ENCODE peak calls at places on chromosomes 16 and 17, in four cellular contexts. One of them, this sample, is unnamed.

GRCh38 chr16:12057276-12057675 is 80.7 kb downstream of the SNX29 start:
- DNase-seq in Peyer's patch: no peak
- DNase-seq in A549: no peak
- DNase-seq in prostate gland: no peak
- DNase-seq in this sample: no peak

GRCh38 chr16:80123189-80123588 is 417.6 kb upstream of the DYNLRB2 start:
- DNase-seq in Peyer's patch: no peak
- DNase-seq in A549: no peak
- DNase-seq in prostate gland: no peak
- DNase-seq in this sample: no peak

GRCh38 chr17:74354123-74354522 is 7.5 kb downstream of the BTBD17 start:
- DNase-seq in Peyer's patch: no peak
- DNase-seq in A549: peak; percentile 77
- DNase-seq in prostate gland: no peak
- DNase-seq in this sample: no peak

GRCh38 chr16:48082516-48082915 is 73.3 kb downstream of the ABCC12 start:
- DNase-seq in Peyer's patch: no peak
- DNase-seq in A549: no peak
- DNase-seq in prostate gland: no peak
- DNase-seq in this sample: no peak

GRCh38 chr17:64354824-64355535 is 35.7 kb downstream of the PECAM1 start:
- DNase-seq in Peyer's patch: no peak
- DNase-seq in A549: no peak
- DNase-seq in prostate gland: no peak
- DNase-seq in this sample: no peak

GRCh38 chr17:73969956-73970355 is 233.5 kb upstream of the RPL38 start:
- DNase-seq in Peyer's patch: no peak
- DNase-seq in A549: no peak
- DNase-seq in prostate gland: no peak
- DNase-seq in this sample: peak; percentile 30

GRCh38 chr17:3944485-3945388 is 19.5 kb downstream of the ATP2A3 start:
- DNase-seq in Peyer's patch: no peak
- DNase-seq in A549: no peak
- DNase-seq in prostate gland: peak; percentile 54
- DNase-seq in this sample: peak; percentile 72

GRCh38 chr17:57456622-57457021 is 200.3 kb downstream of the MSI2 start:
- DNase-seq in Peyer's patch: no peak
- DNase-seq in A549: no peak
- DNase-seq in prostate gland: no peak
- DNase-seq in this sample: no peak

GRCh38 chr17:36627101-36627500 is 25.7 kb downstream of the MRM1 start:
- DNase-seq in Peyer's patch: no peak
- DNase-seq in A549: no peak
- DNase-seq in prostate gland: no peak
- DNase-seq in this sample: no peak

GRCh38 chr17:72502940-72503341 is 382.1 kb downstream of the SOX9 start:
- DNase-seq in Peyer's patch: no peak
- DNase-seq in A549: no peak
- DNase-seq in prostate gland: no peak
- DNase-seq in this sample: peak; percentile 34

GRCh38 chr16:12170103-12171025 is 193.8 kb downstream of the SNX29 start:
- DNase-seq in Peyer's patch: no peak
- DNase-seq in A549: no peak
- DNase-seq in prostate gland: no peak
- DNase-seq in this sample: no peak

GRCh38 chr17:34443832-34444469 is 80.9 kb upstream of the CCL1 start:
- DNase-seq in Peyer's patch: no peak
- DNase-seq in A549: peak; percentile 48
- DNase-seq in prostate gland: no peak
- DNase-seq in this sample: peak; percentile 14

GRCh38 chr16:64250866-64251265 is 871.0 kb downstream of the CDH11 start:
- DNase-seq in Peyer's patch: no peak
- DNase-seq in A549: no peak
- DNase-seq in prostate gland: no peak
- DNase-seq in this sample: no peak

GRCh38 chr17:1829579-1830257 is at the start of the genes RPA1 and SMYD4:
- DNase-seq in Peyer's patch: peak; percentile 86
- DNase-seq in A549: peak; percentile 98
- DNase-seq in prostate gland: peak; percentile 82
- DNase-seq in this sample: peak; percentile 95

GRCh38 chr17:79840989-79841286 is 1.7 kb upstream of the CBX4 start:
- DNase-seq in Peyer's patch: no peak
- DNase-seq in A549: no peak
- DNase-seq in prostate gland: no peak
- DNase-seq in this sample: no peak

DNA sequence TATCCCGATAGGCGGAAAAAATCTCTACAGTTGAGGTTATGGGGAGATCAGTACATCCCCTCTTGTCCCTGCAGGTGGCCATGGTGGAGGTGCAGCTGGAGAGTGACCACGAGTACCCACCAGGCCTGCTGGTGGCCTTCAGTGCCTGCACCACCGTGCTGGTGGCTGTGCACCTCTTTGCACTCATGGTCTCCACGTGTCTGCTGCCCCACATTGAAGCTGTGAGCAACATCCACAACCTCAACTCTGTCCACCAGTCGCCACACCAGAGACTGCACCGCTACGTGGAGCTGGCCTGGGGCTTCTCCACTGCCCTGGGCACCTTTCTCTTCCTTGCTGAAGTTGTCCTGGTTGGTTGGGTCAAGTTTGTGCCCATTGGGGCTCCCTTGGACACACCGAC is 4.2 kb downstream of the ORAI3 start:
- DNase-seq in Peyer's patch: no peak
- DNase-seq in A549: no peak
- DNase-seq in prostate gland: no peak
- DNase-seq in this sample: no peak
- TF ChIP-seq CTCF in Peyer's patch: no peak
- TF ChIP-seq CTCF in A549: no peak
- TF ChIP-seq CTCF in prostate gland: no peak
- TF ChIP-seq CTCF in this sample: no peak

DNA sequence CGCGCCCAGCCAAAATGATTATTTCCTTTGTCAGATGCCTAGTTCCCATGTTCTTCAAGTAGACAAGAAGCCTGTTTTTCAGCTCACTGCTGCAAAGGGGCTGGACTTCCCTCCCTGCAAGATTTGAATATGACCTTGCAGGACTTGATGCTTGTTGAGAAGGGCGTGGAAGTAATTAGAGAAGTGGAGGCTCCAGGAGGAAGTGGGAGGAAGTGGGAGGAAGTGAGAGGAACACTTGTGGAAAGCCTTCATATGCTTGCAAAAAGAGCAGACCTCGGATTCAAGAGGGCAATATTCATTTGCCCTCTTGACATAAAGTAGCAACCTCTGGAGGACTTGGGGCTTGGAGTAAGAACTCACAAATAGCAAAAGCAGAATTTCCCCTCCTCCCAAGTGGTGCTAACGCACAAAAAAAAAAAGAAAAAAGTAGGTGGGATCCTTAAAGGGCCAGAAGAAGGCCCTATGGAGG is 20.8 kb upstream of the PRKAR1A start:
- DNase-seq in Peyer's patch: peak; percentile 38
- DNase-seq in A549: no peak
- DNase-seq in prostate gland: no peak
- DNase-seq in this sample: no peak
- H3K27ac ChIP-seq in Peyer's patch: no peak overlapping the region
- H3K27ac ChIP-seq in A549: no peak overlapping the region
- H3K27ac ChIP-seq in prostate gland: no peak overlapping the region
- H3K27ac ChIP-seq in this sample: no peak overlapping the region

GRCh38 chr16:89183463-89183862 is 11.9 kb downstream of the CDH15 start:
- DNase-seq in Peyer's patch: no peak
- DNase-seq in A549: no peak
- DNase-seq in prostate gland: no peak
- DNase-seq in this sample: no peak

GRCh38 chr16:89185062-89185751 is 13.7 kb downstream of the CDH15 start:
- DNase-seq in Peyer's patch: no peak
- DNase-seq in A549: no peak
- DNase-seq in prostate gland: no peak
- DNase-seq in this sample: no peak

GRCh38 chr16:89187337-89188063 is 12.8 kb downstream of the SLC22A31 start:
- DNase-seq in Peyer's patch: no peak
- DNase-seq in A549: no peak
- DNase-seq in prostate gland: no peak
- DNase-seq in this sample: no peak

GRCh38 chr16:89184685-89185061 is 13.1 kb downstream of the CDH15 start:
- DNase-seq in Peyer's patch: no peak
- DNase-seq in A549: no peak
- DNase-seq in prostate gland: no peak
- DNase-seq in this sample: no peak

DNA sequence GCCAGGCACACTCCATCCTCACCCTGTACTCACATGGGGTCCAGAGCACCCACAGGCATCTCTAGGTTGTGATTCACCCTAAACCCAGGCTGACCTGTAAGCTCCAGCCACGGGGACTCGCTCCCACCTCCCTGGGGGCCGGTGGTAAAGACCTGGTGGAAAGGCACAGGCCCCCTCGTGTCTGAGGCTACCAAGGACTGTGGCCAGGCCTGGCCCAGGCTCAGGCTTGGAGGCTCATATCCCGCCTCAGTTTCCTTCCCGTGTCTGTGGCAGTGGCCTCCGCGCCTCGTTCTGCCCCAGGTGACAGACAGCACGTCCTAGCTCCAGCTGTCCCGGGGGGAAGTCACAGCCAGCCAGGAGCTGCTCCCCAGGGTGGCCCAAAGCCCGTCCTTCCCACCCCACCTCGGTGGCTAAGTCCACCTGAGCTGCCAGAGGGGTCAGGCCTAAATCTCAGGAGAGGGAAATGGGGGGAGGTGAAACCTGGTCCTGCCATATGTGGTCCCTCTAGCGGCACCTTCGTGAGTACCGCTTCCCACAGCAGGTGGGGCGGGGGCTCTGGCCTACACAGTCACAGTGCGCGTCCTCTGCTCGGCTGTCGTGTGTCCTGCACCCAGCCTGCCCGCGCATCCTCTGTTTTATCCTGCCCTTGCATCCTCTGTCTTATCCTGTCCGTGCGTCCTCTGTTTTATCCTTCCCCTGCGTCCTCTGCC is 12.6 kb downstream of the CDH15 start:
- DNase-seq in Peyer's patch: no peak
- DNase-seq in A549: no peak
- DNase-seq in prostate gland: no peak
- DNase-seq in this sample: no peak
- TF ChIP-seq CTCF in Peyer's patch: no peak
- TF ChIP-seq CTCF in A549: no peak
- TF ChIP-seq CTCF in prostate gland: no peak
- TF ChIP-seq CTCF in this sample: no peak

GRCh38 chr17:66400698-66401097 is 98.3 kb downstream of the PRKCA start:
- DNase-seq in Peyer's patch: no peak
- DNase-seq in A549: no peak
- DNase-seq in prostate gland: no peak
- DNase-seq in this sample: no peak

GRCh38 chr17:66398617-66399016 is 96.2 kb downstream of the PRKCA start:
- DNase-seq in Peyer's patch: no peak
- DNase-seq in A549: no peak
- DNase-seq in prostate gland: no peak
- DNase-seq in this sample: no peak

GRCh38 chr17:66399441-66399840 is 97.0 kb downstream of the PRKCA start:
- DNase-seq in Peyer's patch: no peak
- DNase-seq in A549: no peak
- DNase-seq in prostate gland: no peak
- DNase-seq in this sample: no peak

GRCh38 chr17:66403846-66404597 is 101.6 kb downstream of the PRKCA start:
- DNase-seq in Peyer's patch: no peak
- DNase-seq in A549: no peak
- DNase-seq in prostate gland: no peak
- DNase-seq in this sample: no peak

DNA sequence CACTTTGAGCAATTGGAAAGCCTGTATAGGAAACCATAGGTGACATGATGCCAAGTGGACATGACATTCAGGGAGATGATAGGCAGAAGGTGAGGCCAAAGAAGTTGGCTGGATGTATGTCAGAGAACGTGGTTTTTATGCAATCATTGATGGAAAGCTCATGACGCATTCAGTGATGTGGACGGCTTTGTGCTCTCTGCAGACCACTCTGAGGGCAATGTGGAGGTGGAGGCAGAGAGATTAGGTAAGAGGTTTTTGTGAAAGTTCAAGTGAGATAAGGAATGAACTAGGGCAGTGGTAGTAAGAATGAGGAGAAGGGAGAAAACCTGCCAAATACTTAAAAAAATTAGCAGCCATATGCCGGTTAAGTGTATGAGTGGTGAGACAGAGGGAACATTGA is 99.0 kb downstream of the PRKCA start:
- DNase-seq in Peyer's patch: no peak
- DNase-seq in A549: no peak
- DNase-seq in prostate gland: no peak
- DNase-seq in this sample: no peak
- H3K27ac ChIP-seq in Peyer's patch: no peak overlapping the region
- H3K27ac ChIP-seq in A549: no peak overlapping the region
- H3K27ac ChIP-seq in prostate gland: no peak overlapping the region
- H3K27ac ChIP-seq in this sample: no peak overlapping the region

DNA sequence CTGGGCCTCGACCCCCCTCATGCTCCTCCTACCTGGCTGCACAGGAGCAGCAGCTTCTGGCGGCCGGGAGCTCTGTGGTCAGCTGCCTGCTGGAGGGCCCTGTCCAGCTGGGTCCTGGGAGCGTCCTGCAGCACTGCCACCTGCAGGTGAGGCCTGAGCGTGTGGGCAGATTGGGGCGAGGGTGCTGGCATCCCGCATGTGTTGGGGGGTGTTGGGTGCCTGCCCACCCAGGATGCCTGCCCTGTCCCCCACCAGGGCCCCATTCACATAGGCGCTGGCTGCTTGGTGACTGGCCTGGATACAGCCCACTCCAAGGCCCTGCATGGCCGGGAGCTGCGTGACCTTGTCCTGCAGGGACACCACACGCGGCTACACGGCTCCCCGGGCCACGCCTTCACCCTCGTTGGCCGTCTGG is 16.5 kb downstream of the FCSK start:
- DNase-seq in Peyer's patch: no peak
- DNase-seq in A549: peak; percentile 66
- DNase-seq in prostate gland: no peak
- DNase-seq in this sample: no peak
- TF ChIP-seq CTCF in Peyer's patch: no peak
- TF ChIP-seq CTCF in A549: peak; percentile 55
- TF ChIP-seq CTCF in prostate gland: no peak
- TF ChIP-seq CTCF in this sample: no peak

GRCh38 chr16:88780100-88781062 is 4.6 kb downstream of the PIEZO1 start:
- DNase-seq in Peyer's patch: no peak
- DNase-seq in A549: no peak
- DNase-seq in prostate gland: no peak
- DNase-seq in this sample: no peak
- H3K27ac ChIP-seq in Peyer's patch: peak overlapping the region; percentile 34
- H3K27ac ChIP-seq in A549: no peak overlapping the region
- H3K27ac ChIP-seq in prostate gland: peak overlapping the region; percentile 35
- H3K27ac ChIP-seq in this sample: peak overlapping the region; percentile 96

DNA sequence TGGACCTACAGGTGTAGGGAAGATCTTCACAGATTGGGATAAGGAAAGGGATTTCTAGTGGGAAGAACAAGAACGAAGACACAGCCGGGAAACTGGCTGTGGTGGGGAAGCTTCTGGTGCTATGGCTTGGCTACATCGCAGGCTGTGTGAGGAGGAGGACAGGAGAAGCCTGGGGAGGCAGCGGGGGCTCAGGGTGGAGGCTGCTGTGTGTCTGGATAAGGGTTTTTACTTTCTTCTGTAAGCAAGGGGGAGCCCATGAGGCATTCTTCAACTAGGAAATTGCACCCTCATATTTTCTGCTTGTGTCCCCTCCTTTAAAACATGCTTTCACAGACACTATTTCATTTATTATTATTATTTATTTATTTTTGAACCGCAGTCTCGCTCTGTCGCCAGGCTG is 2.9 kb upstream of the RHBDF2 start:
- DNase-seq in Peyer's patch: no peak
- DNase-seq in A549: no peak
- DNase-seq in prostate gland: no peak
- DNase-seq in this sample: no peak
- TF ChIP-seq CTCF in Peyer's patch: no peak
- TF ChIP-seq CTCF in A549: no peak
- TF ChIP-seq CTCF in prostate gland: no peak
- TF ChIP-seq CTCF in this sample: no peak